ENCODE peak calls at places on chromosomes 1 and 21, in six cellular contexts. One of them, this sample, is unnamed.

GRCh38 chr1:184160942-184161698 is 109.6 kb downstream of the TSEN15 start:
- DNase-seq in astrocyte: peak; percentile 39
- DNase-seq in left ventricle myocardium inferior: no peak
- DNase-seq in CD8-positive, alpha-beta memory T cell: no peak
- DNase-seq in CD8-positive, alpha-beta T cell: no peak
- DNase-seq in prostate gland: no peak
- DNase-seq in this sample: no peak

GRCh38 chr1:81706650-81707435 is 93.9 kb upstream of the ADGRL2 start:
- DNase-seq in astrocyte: peak; percentile 80
- DNase-seq in left ventricle myocardium inferior: no peak
- DNase-seq in CD8-positive, alpha-beta memory T cell: no peak
- DNase-seq in CD8-positive, alpha-beta T cell: no peak
- DNase-seq in prostate gland: no peak
- DNase-seq in this sample: no peak

GRCh38 chr1:75100481-75101092 is 33.6 kb upstream of the LHX8 start:
- DNase-seq in astrocyte: no peak
- DNase-seq in left ventricle myocardium inferior: no peak
- DNase-seq in CD8-positive, alpha-beta memory T cell: no peak
- DNase-seq in CD8-positive, alpha-beta T cell: no peak
- DNase-seq in prostate gland: no peak
- DNase-seq in this sample: no peak

GRCh38 chr21:36059823-36060158 is 535 bp downstream of the SETD4 start:
- DNase-seq in astrocyte: no peak
- DNase-seq in left ventricle myocardium inferior: peak; percentile 36
- DNase-seq in CD8-positive, alpha-beta memory T cell: no peak
- DNase-seq in CD8-positive, alpha-beta T cell: no peak
- DNase-seq in prostate gland: peak; percentile 14
- DNase-seq in this sample: peak; percentile 38

GRCh38 chr1:63674238-63674864 is 81.1 kb downstream of the PGM1 start:
- DNase-seq in astrocyte: peak; percentile 92
- DNase-seq in left ventricle myocardium inferior: peak; percentile 67
- DNase-seq in CD8-positive, alpha-beta memory T cell: no peak
- DNase-seq in CD8-positive, alpha-beta T cell: no peak
- DNase-seq in prostate gland: peak; percentile 26
- DNase-seq in this sample: peak; percentile 84

GRCh38 chr1:233033366-233033765 is 83.0 kb downstream of the NTPCR start:
- DNase-seq in astrocyte: no peak
- DNase-seq in left ventricle myocardium inferior: no peak
- DNase-seq in CD8-positive, alpha-beta memory T cell: no peak
- DNase-seq in CD8-positive, alpha-beta T cell: no peak
- DNase-seq in prostate gland: no peak
- DNase-seq in this sample: no peak

GRCh38 chr1:184260382-184260781 is 126.4 kb upstream of the C1orf21 start:
- DNase-seq in astrocyte: peak; percentile 90
- DNase-seq in left ventricle myocardium inferior: no peak
- DNase-seq in CD8-positive, alpha-beta memory T cell: no peak
- DNase-seq in CD8-positive, alpha-beta T cell: no peak
- DNase-seq in prostate gland: no peak
- DNase-seq in this sample: no peak

GRCh38 chr1:10213186-10213585 is 2.8 kb downstream of the KIF1B start:
- DNase-seq in astrocyte: no peak
- DNase-seq in left ventricle myocardium inferior: no peak
- DNase-seq in CD8-positive, alpha-beta memory T cell: no peak
- DNase-seq in CD8-positive, alpha-beta T cell: no peak
- DNase-seq in prostate gland: no peak
- DNase-seq in this sample: no peak

GRCh38 chr21:44424608-44425306 is 30.6 kb upstream of the LRRC3 start:
- DNase-seq in astrocyte: no peak
- DNase-seq in left ventricle myocardium inferior: peak; percentile 8
- DNase-seq in CD8-positive, alpha-beta memory T cell: no peak
- DNase-seq in CD8-positive, alpha-beta T cell: no peak
- DNase-seq in prostate gland: no peak
- DNase-seq in this sample: peak; percentile 49

GRCh38 chr1:162359523-162360236 is 17.0 kb downstream of the SPATA46 start:
- DNase-seq in astrocyte: no peak
- DNase-seq in left ventricle myocardium inferior: no peak
- DNase-seq in CD8-positive, alpha-beta memory T cell: no peak
- DNase-seq in CD8-positive, alpha-beta T cell: no peak
- DNase-seq in prostate gland: no peak
- DNase-seq in this sample: no peak

GRCh38 chr1:28301368-28302174 is 27.3 kb upstream of the MED18 start:
- DNase-seq in astrocyte: peak; percentile 45
- DNase-seq in left ventricle myocardium inferior: no peak
- DNase-seq in CD8-positive, alpha-beta memory T cell: no peak
- DNase-seq in CD8-positive, alpha-beta T cell: no peak
- DNase-seq in prostate gland: no peak
- DNase-seq in this sample: no peak

GRCh38 chr1:58781541-58782307 is 2.1 kb downstream of the JUN start:
- DNase-seq in astrocyte: peak; percentile 51
- DNase-seq in left ventricle myocardium inferior: peak; percentile 76
- DNase-seq in CD8-positive, alpha-beta memory T cell: peak; percentile 63
- DNase-seq in CD8-positive, alpha-beta T cell: peak; percentile 56
- DNase-seq in prostate gland: peak; percentile 61
- DNase-seq in this sample: peak; percentile 70

GRCh38 chr1:224182057-224182865 is 779 bp upstream of the DEGS1 start:
- DNase-seq in astrocyte: no peak
- DNase-seq in left ventricle myocardium inferior: no peak
- DNase-seq in CD8-positive, alpha-beta memory T cell: peak; percentile 81
- DNase-seq in CD8-positive, alpha-beta T cell: peak; percentile 15
- DNase-seq in prostate gland: no peak
- DNase-seq in this sample: no peak

GRCh38 chr1:57163789-57164188 is 198.0 kb upstream of the C8B start:
- DNase-seq in astrocyte: no peak
- DNase-seq in left ventricle myocardium inferior: no peak
- DNase-seq in CD8-positive, alpha-beta memory T cell: no peak
- DNase-seq in CD8-positive, alpha-beta T cell: no peak
- DNase-seq in prostate gland: no peak
- DNase-seq in this sample: no peak

GRCh38 chr1:172647987-172648386 is 10.9 kb upstream of the FASLG start:
- DNase-seq in astrocyte: no peak
- DNase-seq in left ventricle myocardium inferior: no peak
- DNase-seq in CD8-positive, alpha-beta memory T cell: no peak
- DNase-seq in CD8-positive, alpha-beta T cell: no peak
- DNase-seq in prostate gland: no peak
- DNase-seq in this sample: no peak

GRCh38 chr1:9793291-9793690 is 30.5 kb downstream of the CLSTN1 start:
- DNase-seq in astrocyte: no peak
- DNase-seq in left ventricle myocardium inferior: no peak
- DNase-seq in CD8-positive, alpha-beta memory T cell: no peak
- DNase-seq in CD8-positive, alpha-beta T cell: no peak
- DNase-seq in prostate gland: no peak
- DNase-seq in this sample: no peak

GRCh38 chr1:112260699-112261098 is 135.3 kb upstream of the CTTNBP2NL start:
- DNase-seq in astrocyte: no peak
- DNase-seq in left ventricle myocardium inferior: no peak
- DNase-seq in CD8-positive, alpha-beta memory T cell: no peak
- DNase-seq in CD8-positive, alpha-beta T cell: no peak
- DNase-seq in prostate gland: no peak
- DNase-seq in this sample: no peak

GRCh38 chr1:81551942-81552341 is 248.8 kb upstream of the ADGRL2 start:
- DNase-seq in astrocyte: peak; percentile 4
- DNase-seq in left ventricle myocardium inferior: no peak
- DNase-seq in CD8-positive, alpha-beta memory T cell: no peak
- DNase-seq in CD8-positive, alpha-beta T cell: no peak
- DNase-seq in prostate gland: no peak
- DNase-seq in this sample: no peak

GRCh38 chr1:184033711-184034167 is 3.8 kb downstream of the COLGALT2 start:
- DNase-seq in astrocyte: peak; percentile 67
- DNase-seq in left ventricle myocardium inferior: no peak
- DNase-seq in CD8-positive, alpha-beta memory T cell: no peak
- DNase-seq in CD8-positive, alpha-beta T cell: no peak
- DNase-seq in prostate gland: no peak
- DNase-seq in this sample: no peak

GRCh38 chr1:76925825-76926224 is 58.5 kb downstream of the ST6GALNAC5 start:
- DNase-seq in astrocyte: no peak
- DNase-seq in left ventricle myocardium inferior: no peak
- DNase-seq in CD8-positive, alpha-beta memory T cell: no peak
- DNase-seq in CD8-positive, alpha-beta T cell: no peak
- DNase-seq in prostate gland: no peak
- DNase-seq in this sample: no peak

GRCh38 chr1:111474521-111474920 is 737 bp downstream of the C1orf162 start:
- DNase-seq in astrocyte: no peak
- DNase-seq in left ventricle myocardium inferior: no peak
- DNase-seq in CD8-positive, alpha-beta memory T cell: no peak
- DNase-seq in CD8-positive, alpha-beta T cell: no peak
- DNase-seq in prostate gland: no peak
- DNase-seq in this sample: no peak

GRCh38 chr1:32339363-32339978 is 3.4 kb upstream of the MARCKSL1 start:
- DNase-seq in astrocyte: peak; percentile 51
- DNase-seq in left ventricle myocardium inferior: no peak
- DNase-seq in CD8-positive, alpha-beta memory T cell: no peak
- DNase-seq in CD8-positive, alpha-beta T cell: no peak
- DNase-seq in prostate gland: no peak
- DNase-seq in this sample: no peak

GRCh38 chr1:183191833-183192232 is 5.8 kb downstream of the LAMC2 start:
- DNase-seq in astrocyte: peak; percentile 91
- DNase-seq in left ventricle myocardium inferior: no peak
- DNase-seq in CD8-positive, alpha-beta memory T cell: no peak
- DNase-seq in CD8-positive, alpha-beta T cell: no peak
- DNase-seq in prostate gland: no peak
- DNase-seq in this sample: no peak

GRCh38 chr1:49185455-49185980 is 408.8 kb upstream of the BEND5 start:
- DNase-seq in astrocyte: no peak
- DNase-seq in left ventricle myocardium inferior: no peak
- DNase-seq in CD8-positive, alpha-beta memory T cell: no peak
- DNase-seq in CD8-positive, alpha-beta T cell: no peak
- DNase-seq in prostate gland: no peak
- DNase-seq in this sample: no peak
- H3K9me3 ChIP-seq in astrocyte: no peaks in the 10 kb centered on the region
- H3K9me3 ChIP-seq in left ventricle myocardium inferior: peaks cover 11% of the 10 kb centered on the region
- H3K9me3 ChIP-seq in CD8-positive, alpha-beta memory T cell: no peaks in the 10 kb centered on the region
- H3K9me3 ChIP-seq in CD8-positive, alpha-beta T cell: no peaks in the 10 kb centered on the region
- H3K9me3 ChIP-seq in prostate gland: no peaks in the 10 kb centered on the region
- H3K9me3 ChIP-seq in this sample: no peaks in the 10 kb centered on the region

GRCh38 chr1:94096797-94097549 is 24.0 kb downstream of the ABCA4 start:
- DNase-seq in astrocyte: peak; percentile 27
- DNase-seq in left ventricle myocardium inferior: peak; percentile 41
- DNase-seq in CD8-positive, alpha-beta memory T cell: no peak
- DNase-seq in CD8-positive, alpha-beta T cell: no peak
- DNase-seq in prostate gland: no peak
- DNase-seq in this sample: peak; percentile 59

GRCh38 chr1:94100129-94100784 is 20.7 kb downstream of the ABCA4 start:
- DNase-seq in astrocyte: no peak
- DNase-seq in left ventricle myocardium inferior: no peak
- DNase-seq in CD8-positive, alpha-beta memory T cell: no peak
- DNase-seq in CD8-positive, alpha-beta T cell: no peak
- DNase-seq in prostate gland: no peak
- DNase-seq in this sample: no peak

GRCh38 chr1:94100785-94101612 is 19.9 kb downstream of the ABCA4 start:
- DNase-seq in astrocyte: no peak
- DNase-seq in left ventricle myocardium inferior: no peak
- DNase-seq in CD8-positive, alpha-beta memory T cell: no peak
- DNase-seq in CD8-positive, alpha-beta T cell: no peak
- DNase-seq in prostate gland: peak; percentile 57
- DNase-seq in this sample: no peak

GRCh38 chr1:94099303-94099702 is 21.6 kb downstream of the ABCA4 start:
- DNase-seq in astrocyte: no peak
- DNase-seq in left ventricle myocardium inferior: no peak
- DNase-seq in CD8-positive, alpha-beta memory T cell: no peak
- DNase-seq in CD8-positive, alpha-beta T cell: no peak
- DNase-seq in prostate gland: no peak
- DNase-seq in this sample: no peak

DNA sequence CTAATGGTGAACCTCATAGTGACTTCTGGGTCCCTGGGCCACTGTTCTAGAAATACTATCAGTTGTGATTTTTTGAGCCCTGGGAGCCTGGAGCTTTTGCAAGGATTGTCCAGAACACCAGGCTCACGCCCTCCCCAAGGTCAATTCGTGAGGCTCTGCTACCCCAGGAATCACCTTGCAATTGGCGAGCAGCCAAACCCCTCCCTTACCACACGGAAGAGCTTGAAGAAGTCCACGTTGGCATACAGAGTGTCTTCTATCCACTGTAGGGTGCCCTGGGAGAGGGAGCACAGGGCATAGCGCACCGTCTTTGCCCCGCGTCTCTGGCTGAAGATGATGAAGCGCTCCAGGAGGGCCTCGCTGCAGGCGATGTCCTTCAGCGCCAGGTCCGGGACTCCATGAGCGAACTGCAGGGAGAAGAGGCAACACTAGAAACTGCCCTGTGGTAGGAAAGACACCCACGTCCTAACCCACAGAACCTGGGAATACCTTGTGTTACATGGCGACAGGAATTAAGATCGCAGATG is 22.3 kb downstream of the ABCA4 start:
- DNase-seq in astrocyte: no peak
- DNase-seq in left ventricle myocardium inferior: no peak
- DNase-seq in CD8-positive, alpha-beta memory T cell: no peak
- DNase-seq in CD8-positive, alpha-beta T cell: no peak
- DNase-seq in prostate gland: no peak
- DNase-seq in this sample: no peak
- H3K4me1 ChIP-seq in astrocyte: peaks cover 34% of the 10 kb centered on the region
- H3K4me1 ChIP-seq in left ventricle myocardium inferior: peaks cover 48% of the 10 kb centered on the region
- H3K4me1 ChIP-seq in CD8-positive, alpha-beta memory T cell: no peaks in the 10 kb centered on the region
- H3K4me1 ChIP-seq in CD8-positive, alpha-beta T cell: no peaks in the 10 kb centered on the region
- H3K4me1 ChIP-seq in prostate gland: peaks cover 7% of the 10 kb centered on the region
- H3K4me1 ChIP-seq in this sample: peaks cover 29% of the 10 kb centered on the region

GRCh38 chr1:227635596-227635995 is 72.2 kb downstream of the ZNF678 start:
- DNase-seq in astrocyte: no peak
- DNase-seq in left ventricle myocardium inferior: no peak
- DNase-seq in CD8-positive, alpha-beta memory T cell: no peak
- DNase-seq in CD8-positive, alpha-beta T cell: no peak
- DNase-seq in prostate gland: no peak
- DNase-seq in this sample: no peak
- H3K9me3 ChIP-seq in astrocyte: peaks cover 19% of the 10 kb centered on the region
- H3K9me3 ChIP-seq in left ventricle myocardium inferior: peaks cover 98% of the 10 kb centered on the region
- H3K9me3 ChIP-seq in CD8-positive, alpha-beta memory T cell: peaks cover 30% of the 10 kb centered on the region
- H3K9me3 ChIP-seq in CD8-positive, alpha-beta T cell: peaks cover 42% of the 10 kb centered on the region
- H3K9me3 ChIP-seq in prostate gland: no peaks in the 10 kb centered on the region
- H3K9me3 ChIP-seq in this sample: peaks cover 88% of the 10 kb centered on the region

GRCh38 chr1:93594603-93594880 is 87.1 kb downstream of the BCAR3 start:
- DNase-seq in astrocyte: no peak
- DNase-seq in left ventricle myocardium inferior: no peak
- DNase-seq in CD8-positive, alpha-beta memory T cell: no peak
- DNase-seq in CD8-positive, alpha-beta T cell: no peak
- DNase-seq in prostate gland: no peak
- DNase-seq in this sample: no peak
- H3K4me1 ChIP-seq in astrocyte: peaks cover 34% of the 10 kb centered on the region
- H3K4me1 ChIP-seq in left ventricle myocardium inferior: peaks cover 93% of the 10 kb centered on the region
- H3K4me1 ChIP-seq in CD8-positive, alpha-beta memory T cell: peaks cover 8% of the 10 kb centered on the region
- H3K4me1 ChIP-seq in CD8-positive, alpha-beta T cell: peaks cover 20% of the 10 kb centered on the region
- H3K4me1 ChIP-seq in prostate gland: peaks cover 7% of the 10 kb centered on the region
- H3K4me1 ChIP-seq in this sample: peaks cover 49% of the 10 kb centered on the region

GRCh38 chr1:108182854-108183253 is 17.3 kb downstream of the SLC25A24 start:
- DNase-seq in astrocyte: no peak
- DNase-seq in left ventricle myocardium inferior: no peak
- DNase-seq in CD8-positive, alpha-beta memory T cell: no peak
- DNase-seq in CD8-positive, alpha-beta T cell: no peak
- DNase-seq in prostate gland: no peak
- DNase-seq in this sample: no peak
- H3K9me3 ChIP-seq in astrocyte: no peaks in the 10 kb centered on the region
- H3K9me3 ChIP-seq in left ventricle myocardium inferior: peaks cover 11% of the 10 kb centered on the region
- H3K9me3 ChIP-seq in CD8-positive, alpha-beta memory T cell: no peaks in the 10 kb centered on the region
- H3K9me3 ChIP-seq in CD8-positive, alpha-beta T cell: no peaks in the 10 kb centered on the region
- H3K9me3 ChIP-seq in prostate gland: no peaks in the 10 kb centered on the region
- H3K9me3 ChIP-seq in this sample: no peaks in the 10 kb centered on the region

DNA sequence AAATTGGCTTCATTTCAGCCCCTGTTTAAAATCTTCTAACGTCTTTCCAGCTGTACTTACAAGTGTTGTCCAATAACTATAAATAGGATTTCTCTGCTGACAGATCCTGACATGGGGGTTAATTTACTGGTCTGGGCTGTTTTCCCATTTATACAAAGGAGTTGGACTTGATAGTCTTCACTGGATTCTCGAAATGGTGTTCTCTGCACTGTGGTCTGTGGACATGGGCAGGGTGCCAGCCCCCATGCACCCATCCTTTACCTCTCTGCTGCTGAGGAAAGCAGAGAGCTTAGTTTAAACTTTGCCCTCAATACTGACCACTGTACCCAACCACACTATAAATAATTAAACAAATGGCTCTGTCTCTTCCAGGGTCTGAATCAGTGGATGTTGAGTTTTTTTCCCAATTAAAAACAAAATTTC is 5.2 kb downstream of the DIO1 start:
- DNase-seq in astrocyte: peak; percentile 86
- DNase-seq in left ventricle myocardium inferior: peak; percentile 25
- DNase-seq in CD8-positive, alpha-beta memory T cell: no peak
- DNase-seq in CD8-positive, alpha-beta T cell: no peak
- DNase-seq in prostate gland: peak; percentile 81
- DNase-seq in this sample: no peak
- H3K4me1 ChIP-seq in astrocyte: peaks cover 5% of the 10 kb centered on the region
- H3K4me1 ChIP-seq in left ventricle myocardium inferior: peaks cover 10% of the 10 kb centered on the region
- H3K4me1 ChIP-seq in CD8-positive, alpha-beta memory T cell: no peaks in the 10 kb centered on the region
- H3K4me1 ChIP-seq in CD8-positive, alpha-beta T cell: no peaks in the 10 kb centered on the region
- H3K4me1 ChIP-seq in prostate gland: peaks cover 9% of the 10 kb centered on the region
- H3K4me1 ChIP-seq in this sample: peaks cover 50% of the 10 kb centered on the region

This sample was measured in tibial artery.